ENCODE peak calls at places on chromosomes 7 and 10, in seven cellular contexts. V is activated naive CD4-positive, alpha-beta T cell; O is AG04450; T is NCI-H1436; D is GM23248; L is psoas muscle; M is COR-L47. F is an unnamed sample.

GRCh38 chr7:143381427-143382125 is 431 bp downstream of the ZYX start:
- DNase-seq in T (no peak), V (no peak), O (peak; percentile 55), D (peak; percentile 72), M (peak; percentile 25), L (peak; percentile 90), F (peak; percentile 16)

GRCh38 chr7:3042861-3043489 is 692 bp downstream of the CARD11 start:
- DNase-seq in V (no peak), L (no peak), M (no peak), O (no peak), T (no peak), D (no peak), F (no peak)

GRCh38 chr10:108392286-108392685 is 1227.8 kb upstream of the SORCS1 start:
- DNase-seq in O (no peak), T (no peak), V (no peak), D (peak; percentile 82), L (no peak), M (no peak), F (no peak)

GRCh38 chr10:124552877-124553276 is 91.3 kb downstream of the LHPP start:
- DNase-seq in O (no peak), M (no peak), L (no peak), T (no peak), V (no peak), D (no peak), F (no peak)

GRCh38 chr7:158865462-158865922 is 9.1 kb downstream of the DYNC2I1 start:
- DNase-seq in L (no peak), T (no peak), D (no peak), O (no peak), M (no peak), V (no peak), F (no peak)

GRCh38 chr7:114158275-114158674 is 239.5 kb upstream of the PPP1R3A start:
- DNase-seq in M (no peak), V (no peak), O (no peak), D (no peak), T (no peak), L (no peak), F (no peak)

GRCh38 chr7:82506208-82506607 is 62.6 kb upstream of the CACNA2D1 start:
- DNase-seq in L (no peak), D (no peak), V (no peak), M (no peak), T (no peak), O (no peak), F (no peak)

GRCh38 chr10:114103286-114103685 is 59.6 kb downstream of the ADRB1 start:
- DNase-seq in T (peak; percentile 15), O (peak; percentile 11), D (peak; percentile 78), M (peak; percentile 22), V (no peak), L (no peak), F (peak; percentile 51)

GRCh38 chr10:32139223-32140073 is 83.2 kb upstream of the KIF5B start:
- DNase-seq in V (no peak), L (peak; percentile 87), D (peak; percentile 98), M (no peak), T (no peak), O (peak; percentile 71), F (peak; percentile 30)

GRCh38 chr7:130095812-130096211 is 25.5 kb downstream of the KLHDC10 start:
- DNase-seq in V (no peak), D (peak; percentile 69), T (no peak), L (no peak), O (peak; percentile 32), M (no peak), F (no peak)

F was measured in midbrain.